ENCODE peak calls at places on chromosomes 4 and X, in ten cellular contexts. One of them, this sample, is unnamed.
A peak's percentile ranks its signal among the peaks of the same experiment; 100 is the strongest.

GRCh38 chrX:24498975-24499374 is 33.9 kb downstream of the PDK3 start:
- DNase-seq in fibroblast of the aortic adventitia: peak; percentile 43
- DNase-seq in NB4: peak; percentile 13
- DNase-seq in IMR-90: peak; percentile 11
- DNase-seq in MM.1S: peak; percentile 61
- DNase-seq in AG10803: peak; percentile 2
- DNase-seq in psoas muscle: no peak
- DNase-seq in lower lobe of right lung: no peak
- DNase-seq in CD8-positive, alpha-beta T cell: no peak
- DNase-seq in keratinocyte: no peak
- DNase-seq in this sample: peak; percentile 22

GRCh38 chrX:103687696-103688191 is 1.2 kb upstream of the MORF4L2 start:
- DNase-seq in psoas muscle: peak; percentile 59
- DNase-seq in MM.1S: peak; percentile 74
- DNase-seq in fibroblast of the aortic adventitia: peak; percentile 85
- DNase-seq in lower lobe of right lung: peak; percentile 48
- DNase-seq in CD8-positive, alpha-beta T cell: peak; percentile 16
- DNase-seq in AG10803: peak; percentile 71
- DNase-seq in NB4: peak; percentile 71
- DNase-seq in IMR-90: peak; percentile 73
- DNase-seq in keratinocyte: no peak
- DNase-seq in this sample: peak; percentile 83

GRCh38 chrX:66672106-66672505 is 33.2 kb upstream of the EDA2R start:
- DNase-seq in AG10803: no peak
- DNase-seq in CD8-positive, alpha-beta T cell: no peak
- DNase-seq in MM.1S: no peak
- DNase-seq in psoas muscle: no peak
- DNase-seq in NB4: no peak
- DNase-seq in fibroblast of the aortic adventitia: no peak
- DNase-seq in IMR-90: peak; percentile 17
- DNase-seq in lower lobe of right lung: no peak
- DNase-seq in keratinocyte: no peak
- DNase-seq in this sample: peak; percentile 40

GRCh38 chr4:92059615-92060014 is 244.2 kb upstream of the GRID2 start:
- DNase-seq in CD8-positive, alpha-beta T cell: no peak
- DNase-seq in lower lobe of right lung: no peak
- DNase-seq in MM.1S: no peak
- DNase-seq in IMR-90: no peak
- DNase-seq in psoas muscle: no peak
- DNase-seq in AG10803: no peak
- DNase-seq in keratinocyte: no peak
- DNase-seq in fibroblast of the aortic adventitia: no peak
- DNase-seq in NB4: no peak
- DNase-seq in this sample: no peak

GRCh38 chr4:80374180-80374579 is 38.6 kb downstream of the CFAP299 start:
- DNase-seq in NB4: no peak
- DNase-seq in lower lobe of right lung: no peak
- DNase-seq in keratinocyte: no peak
- DNase-seq in CD8-positive, alpha-beta T cell: no peak
- DNase-seq in AG10803: no peak
- DNase-seq in psoas muscle: no peak
- DNase-seq in fibroblast of the aortic adventitia: no peak
- DNase-seq in IMR-90: no peak
- DNase-seq in MM.1S: no peak
- DNase-seq in this sample: no peak

GRCh38 chrX:17527932-17528331 is 152.9 kb downstream of the NHS start:
- DNase-seq in psoas muscle: no peak
- DNase-seq in lower lobe of right lung: no peak
- DNase-seq in AG10803: no peak
- DNase-seq in IMR-90: no peak
- DNase-seq in MM.1S: no peak
- DNase-seq in keratinocyte: no peak
- DNase-seq in NB4: peak; percentile 90
- DNase-seq in fibroblast of the aortic adventitia: no peak
- DNase-seq in CD8-positive, alpha-beta T cell: no peak
- DNase-seq in this sample: no peak

GRCh38 chrX:27863813-27864212 is 56.0 kb downstream of the MAGEB10 start:
- DNase-seq in lower lobe of right lung: no peak
- DNase-seq in fibroblast of the aortic adventitia: no peak
- DNase-seq in keratinocyte: no peak
- DNase-seq in CD8-positive, alpha-beta T cell: no peak
- DNase-seq in IMR-90: no peak
- DNase-seq in psoas muscle: no peak
- DNase-seq in MM.1S: no peak
- DNase-seq in NB4: no peak
- DNase-seq in AG10803: no peak
- DNase-seq in this sample: no peak

GRCh38 chr4:52665592-52665991 is 6.5 kb upstream of the USP46 start:
- DNase-seq in CD8-positive, alpha-beta T cell: no peak
- DNase-seq in lower lobe of right lung: no peak
- DNase-seq in psoas muscle: no peak
- DNase-seq in fibroblast of the aortic adventitia: no peak
- DNase-seq in AG10803: no peak
- DNase-seq in IMR-90: no peak
- DNase-seq in keratinocyte: no peak
- DNase-seq in MM.1S: peak; percentile 15
- DNase-seq in NB4: peak; percentile 29
- DNase-seq in this sample: no peak

GRCh38 chrX:71650333-71650969 is 16.9 kb upstream of the LOC101059915 start:
- DNase-seq in lower lobe of right lung: no peak
- DNase-seq in fibroblast of the aortic adventitia: no peak
- DNase-seq in NB4: peak; percentile 56
- DNase-seq in AG10803: no peak
- DNase-seq in psoas muscle: no peak
- DNase-seq in CD8-positive, alpha-beta T cell: no peak
- DNase-seq in IMR-90: no peak
- DNase-seq in MM.1S: peak; percentile 58
- DNase-seq in keratinocyte: no peak
- DNase-seq in this sample: no peak

GRCh38 chr4:20589436-20589835 is 110.8 kb upstream of the PACRGL start:
- DNase-seq in fibroblast of the aortic adventitia: no peak
- DNase-seq in AG10803: no peak
- DNase-seq in CD8-positive, alpha-beta T cell: no peak
- DNase-seq in psoas muscle: no peak
- DNase-seq in keratinocyte: no peak
- DNase-seq in IMR-90: no peak
- DNase-seq in NB4: no peak
- DNase-seq in lower lobe of right lung: no peak
- DNase-seq in MM.1S: no peak
- DNase-seq in this sample: no peak

GRCh38 chr4:173522874-173523395 is 7.1 kb downstream of the HAND2 start:
- DNase-seq in MM.1S: no peak
- DNase-seq in AG10803: no peak
- DNase-seq in IMR-90: no peak
- DNase-seq in psoas muscle: no peak
- DNase-seq in NB4: no peak
- DNase-seq in keratinocyte: no peak
- DNase-seq in lower lobe of right lung: no peak
- DNase-seq in CD8-positive, alpha-beta T cell: no peak
- DNase-seq in fibroblast of the aortic adventitia: peak; percentile 72
- DNase-seq in this sample: peak; percentile 38

GRCh38 chr4:20252656-20253271 is 1.1 kb downstream of the SLIT2 start:
- DNase-seq in keratinocyte: no peak
- DNase-seq in CD8-positive, alpha-beta T cell: no peak
- DNase-seq in AG10803: peak; percentile 43
- DNase-seq in psoas muscle: peak; percentile 40
- DNase-seq in NB4: peak; percentile 9
- DNase-seq in fibroblast of the aortic adventitia: peak; percentile 58
- DNase-seq in IMR-90: peak; percentile 39
- DNase-seq in MM.1S: peak; percentile 27
- DNase-seq in lower lobe of right lung: peak; percentile 48
- DNase-seq in this sample: peak; percentile 50

DNA sequence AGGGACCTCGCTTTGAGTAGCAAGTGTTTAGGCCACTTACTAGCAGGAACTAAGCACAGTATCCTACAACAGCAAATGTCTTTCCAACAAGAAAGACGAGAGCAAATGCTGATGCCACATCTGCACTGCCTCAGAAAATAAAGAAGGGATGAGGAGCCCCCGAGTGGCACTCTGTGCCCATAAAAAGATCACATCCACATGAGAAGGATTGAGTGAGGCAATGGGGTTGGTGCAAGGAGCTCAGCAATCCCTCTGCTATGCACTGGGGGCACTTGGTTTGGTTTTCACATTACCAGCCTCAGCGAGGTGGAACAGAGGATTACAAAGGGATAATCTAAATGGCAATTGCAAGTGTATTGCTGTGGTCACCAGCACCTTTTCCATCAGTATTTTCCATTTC is 252.8 kb upstream of the SLC7A11 start:
- DNase-seq in IMR-90: peak; percentile 46
- DNase-seq in lower lobe of right lung: no peak
- DNase-seq in NB4: peak; percentile 82
- DNase-seq in AG10803: peak; percentile 58
- DNase-seq in psoas muscle: no peak
- DNase-seq in CD8-positive, alpha-beta T cell: no peak
- DNase-seq in MM.1S: no peak
- DNase-seq in fibroblast of the aortic adventitia: peak; percentile 73
- DNase-seq in keratinocyte: no peak
- DNase-seq in this sample: peak; percentile 10
- TF ChIP-seq CTCF in IMR-90: peak; percentile 44
- TF ChIP-seq CTCF in lower lobe of right lung: peak; percentile 9
- TF ChIP-seq CTCF in NB4: peak; percentile 50
- TF ChIP-seq CTCF in AG10803: peak; percentile 46
- TF ChIP-seq CTCF in psoas muscle: no peak
- TF ChIP-seq CTCF in CD8-positive, alpha-beta T cell: no peak
- TF ChIP-seq CTCF in MM.1S: no peak
- TF ChIP-seq CTCF in fibroblast of the aortic adventitia: peak; percentile 48
- TF ChIP-seq CTCF in keratinocyte: peak; percentile 33
- TF ChIP-seq CTCF in this sample: no peak

DNA sequence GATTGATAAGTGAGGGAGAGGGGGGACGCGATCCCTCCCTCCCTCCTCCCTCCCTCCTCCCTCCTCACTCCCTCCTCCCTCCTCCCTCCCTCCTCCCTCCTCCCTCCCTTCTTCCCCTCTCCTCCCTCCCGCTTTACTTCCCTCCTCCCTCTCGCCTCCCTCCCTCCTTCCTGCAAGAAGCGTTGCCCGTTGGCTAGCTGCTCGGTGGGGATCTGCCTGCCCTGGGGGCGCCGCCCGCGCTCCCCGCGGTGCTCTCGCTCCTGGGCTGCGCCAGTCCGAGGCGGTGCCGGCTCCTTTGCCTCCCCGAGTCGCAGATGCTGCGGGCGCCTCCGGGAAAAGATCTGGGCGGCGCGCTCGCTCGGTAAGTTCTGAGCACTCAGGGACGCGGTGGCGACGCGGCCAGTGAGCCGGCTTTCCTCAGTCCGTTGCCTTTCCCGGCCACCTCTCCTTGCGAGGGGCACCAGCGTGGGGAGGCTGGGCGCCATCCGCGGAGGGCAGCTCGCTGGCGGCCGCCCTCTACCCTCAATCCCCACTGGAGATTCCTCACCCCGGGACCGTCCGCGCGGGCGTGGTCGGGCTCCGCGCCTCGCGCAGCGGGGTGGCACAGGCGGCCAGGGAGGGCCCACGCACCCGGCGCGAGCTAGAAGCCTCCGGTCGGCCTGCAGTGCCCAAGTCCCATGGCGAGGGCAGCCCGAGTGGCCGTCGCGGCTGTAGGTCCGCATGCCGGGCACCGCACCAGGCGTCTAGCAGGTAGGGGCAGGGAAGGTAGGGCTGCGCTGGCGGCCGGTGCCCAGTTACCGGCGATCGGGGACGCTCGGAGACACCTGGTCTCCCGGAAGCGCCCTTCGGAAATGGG is at the start of gene SLITRK2:
- DNase-seq in IMR-90: no peak
- DNase-seq in psoas muscle: no peak
- DNase-seq in fibroblast of the aortic adventitia: no peak
- DNase-seq in keratinocyte: no peak
- DNase-seq in NB4: no peak
- DNase-seq in lower lobe of right lung: no peak
- DNase-seq in CD8-positive, alpha-beta T cell: no peak
- DNase-seq in AG10803: no peak
- DNase-seq in MM.1S: no peak
- DNase-seq in this sample: peak; percentile 1
- H3K4me3 ChIP-seq in IMR-90: no peak within 1 kb of the TSS
- H3K4me3 ChIP-seq in psoas muscle: peak within 1 kb of the TSS; percentile 11
- H3K4me3 ChIP-seq in fibroblast of the aortic adventitia: no peak within 1 kb of the TSS
- H3K4me3 ChIP-seq in keratinocyte: no peak within 1 kb of the TSS
- H3K4me3 ChIP-seq in NB4: no peak within 1 kb of the TSS
- H3K4me3 ChIP-seq in lower lobe of right lung: peak within 1 kb of the TSS; percentile 34
- H3K4me3 ChIP-seq in CD8-positive, alpha-beta T cell: no peak within 1 kb of the TSS
- H3K4me3 ChIP-seq in AG10803: no peak within 1 kb of the TSS
- H3K4me3 ChIP-seq in MM.1S: no peak within 1 kb of the TSS
- H3K4me3 ChIP-seq in this sample: no peak within 1 kb of the TSS

GRCh38 chrX:151920530-151920929 is 7.8 kb downstream of the MAGEA4 start:
- DNase-seq in CD8-positive, alpha-beta T cell: no peak
- DNase-seq in lower lobe of right lung: no peak
- DNase-seq in MM.1S: no peak
- DNase-seq in fibroblast of the aortic adventitia: no peak
- DNase-seq in IMR-90: no peak
- DNase-seq in keratinocyte: no peak
- DNase-seq in NB4: no peak
- DNase-seq in AG10803: no peak
- DNase-seq in psoas muscle: no peak
- DNase-seq in this sample: no peak

GRCh38 chrX:151923648-151924047 is 11.0 kb downstream of the MAGEA4 start:
- DNase-seq in lower lobe of right lung: no peak
- DNase-seq in NB4: peak; percentile 1
- DNase-seq in keratinocyte: no peak
- DNase-seq in fibroblast of the aortic adventitia: no peak
- DNase-seq in psoas muscle: no peak
- DNase-seq in MM.1S: no peak
- DNase-seq in IMR-90: no peak
- DNase-seq in AG10803: no peak
- DNase-seq in CD8-positive, alpha-beta T cell: no peak
- DNase-seq in this sample: no peak

GRCh38 chrX:151921866-151922265 is 9.2 kb downstream of the MAGEA4 start:
- DNase-seq in MM.1S: no peak
- DNase-seq in IMR-90: no peak
- DNase-seq in NB4: no peak
- DNase-seq in fibroblast of the aortic adventitia: no peak
- DNase-seq in lower lobe of right lung: no peak
- DNase-seq in keratinocyte: no peak
- DNase-seq in psoas muscle: no peak
- DNase-seq in CD8-positive, alpha-beta T cell: no peak
- DNase-seq in AG10803: no peak
- DNase-seq in this sample: no peak

GRCh38 chrX:151921292-151921691 is 8.6 kb downstream of the MAGEA4 start:
- DNase-seq in CD8-positive, alpha-beta T cell: no peak
- DNase-seq in psoas muscle: no peak
- DNase-seq in fibroblast of the aortic adventitia: no peak
- DNase-seq in lower lobe of right lung: no peak
- DNase-seq in MM.1S: no peak
- DNase-seq in NB4: no peak
- DNase-seq in AG10803: no peak
- DNase-seq in keratinocyte: no peak
- DNase-seq in IMR-90: no peak
- DNase-seq in this sample: no peak

GRCh38 chrX:151922692-151923091 is 10.0 kb downstream of the MAGEA4 start:
- DNase-seq in AG10803: no peak
- DNase-seq in lower lobe of right lung: no peak
- DNase-seq in fibroblast of the aortic adventitia: no peak
- DNase-seq in MM.1S: no peak
- DNase-seq in psoas muscle: no peak
- DNase-seq in IMR-90: no peak
- DNase-seq in keratinocyte: no peak
- DNase-seq in CD8-positive, alpha-beta T cell: no peak
- DNase-seq in NB4: no peak
- DNase-seq in this sample: no peak
- TF ChIP-seq CTCF in AG10803: no peak
- TF ChIP-seq CTCF in lower lobe of right lung: no peak
- TF ChIP-seq CTCF in fibroblast of the aortic adventitia: no peak
- TF ChIP-seq CTCF in MM.1S: no peak
- TF ChIP-seq CTCF in psoas muscle: no peak
- TF ChIP-seq CTCF in IMR-90: no peak
- TF ChIP-seq CTCF in keratinocyte: no peak
- TF ChIP-seq CTCF in CD8-positive, alpha-beta T cell: no peak
- TF ChIP-seq CTCF in NB4: no peak
- TF ChIP-seq CTCF in this sample: no peak

GRCh38 chr4:61511716-61512488 is 311.8 kb downstream of the ADGRL3 start:
- DNase-seq in CD8-positive, alpha-beta T cell: no peak
- DNase-seq in lower lobe of right lung: no peak
- DNase-seq in NB4: no peak
- DNase-seq in IMR-90: peak; percentile 73
- DNase-seq in MM.1S: no peak
- DNase-seq in AG10803: peak; percentile 10
- DNase-seq in keratinocyte: peak; percentile 33
- DNase-seq in psoas muscle: no peak
- DNase-seq in fibroblast of the aortic adventitia: peak; percentile 67
- DNase-seq in this sample: peak; percentile 58
- H3K4me3 ChIP-seq in CD8-positive, alpha-beta T cell: no peak overlapping the region
- H3K4me3 ChIP-seq in lower lobe of right lung: no peak overlapping the region
- H3K4me3 ChIP-seq in NB4: no peak overlapping the region
- H3K4me3 ChIP-seq in IMR-90: no peak overlapping the region
- H3K4me3 ChIP-seq in MM.1S: no peak overlapping the region
- H3K4me3 ChIP-seq in AG10803: no peak overlapping the region
- H3K4me3 ChIP-seq in keratinocyte: no peak overlapping the region
- H3K4me3 ChIP-seq in psoas muscle: no peak overlapping the region
- H3K4me3 ChIP-seq in fibroblast of the aortic adventitia: no peak overlapping the region
- H3K4me3 ChIP-seq in this sample: no peak overlapping the region

This sample was measured in fibroblast of mammary gland.